ENCODE peak calls at places on chromosomes 6 and 20, in five cellular contexts. E is BE2C, I is PC-9, X is astrocyte, O is ovary. W is an unnamed sample.

GRCh38 chr6:104711371-104711770 is 148.3 kb downstream of the HACE1 start:
- DNase-seq in O (no peak), E (no peak), X (peak), I (no peak), W (no peak)

GRCh38 chr6:12288844-12289654 is 1.1 kb upstream of the EDN1 start:
- DNase-seq in O (no peak), E (peak), X (peak), I (peak), W (no peak)

GRCh38 chr6:34272022-34272926 is 23.5 kb upstream of the SMIM29 start:
- DNase-seq in X (no peak), O (no peak), E (no peak), I (no peak), W (no peak)

GRCh38 chr6:122400121-122400450 is 634 bp downstream of the HSF2 start:
- DNase-seq in O (no peak), I (no peak), X (peak), E (no peak), W (no peak)

GRCh38 chr6:151096255-151096612 is 143.5 kb upstream of the AKAP12 start:
- DNase-seq in O (no peak), I (no peak), X (no peak), E (no peak), W (no peak)

GRCh38 chr6:81751388-81752083 is 945 bp downstream of the TENT5A start:
- DNase-seq in I (no peak), X (peak), E (no peak), O (peak), W (no peak)

GRCh38 chr6:69337301-69337700 is 459.5 kb downstream of the LMBRD1 start:
- DNase-seq in O (no peak), E (peak), I (no peak), X (no peak), W (no peak)

GRCh38 chr6:142878407-142878806 is 66.6 kb downstream of the HIVEP2 start:
- DNase-seq in E (no peak), X (no peak), O (no peak), I (no peak), W (no peak)

GRCh38 chr6:2102966-2103365 is 142.4 kb downstream of the GMDS start:
- DNase-seq in E (no peak), X (no peak), I (no peak), O (no peak), W (no peak)

GRCh38 chr20:4227085-4227821 is 211.9 kb upstream of the RNF24 start:
- DNase-seq in E (no peak), X (peak), I (peak), O (no peak), W (no peak)

GRCh38 chr6:24723270-24723669 is 4.3 kb upstream of the C6orf62 start:
- DNase-seq in O (no peak), X (no peak), I (no peak), E (no peak), W (no peak)

GRCh38 chr6:70415247-70415646 is 1.9 kb downstream of the FAM135A start:
- DNase-seq in O (no peak), I (no peak), E (no peak), X (no peak), W (no peak)

GRCh38 chr6:37127961-37128862 is 41.7 kb upstream of the PIM1 start:
- DNase-seq in X (peak), E (no peak), I (peak), O (no peak), W (no peak)

GRCh38 chr20:1622450-1622849 is 2.6 kb upstream of the SIRPB1 start:
- DNase-seq in E (no peak), O (no peak), X (no peak), I (no peak), W (no peak)

GRCh38 chr20:2742934-2743559 is 50.5 kb downstream of the EBF4 start:
- DNase-seq in X (peak), E (peak), O (peak), I (no peak), W (no peak)

GRCh38 chr20:15673206-15673605 is 900.0 kb downstream of the KIF16B start:
- DNase-seq in I (peak), E (no peak), O (no peak), X (peak), W (no peak)

GRCh38 chr6:43359381-43359780 is 10.1 kb downstream of the ZNF318 start:
- DNase-seq in O (no peak), I (no peak), X (no peak), E (no peak), W (no peak)

GRCh38 chr6:143159001-143159400 is 98.3 kb downstream of the AIG1 start:
- DNase-seq in X (no peak), E (no peak), I (no peak), O (no peak), W (no peak)

GRCh38 chr6:35583893-35584688 is 71.4 kb upstream of the TULP1 start:
- DNase-seq in I (peak), E (peak), X (peak), O (peak), W (peak)

GRCh38 chr6:154448448-154449096 is 61.9 kb downstream of the CNKSR3 start:
- DNase-seq in X (peak), E (peak), O (no peak), I (no peak), W (no peak)

GRCh38 chr6:148611213-148611612 is 135.6 kb upstream of the UST start:
- DNase-seq in I (no peak), O (peak), E (no peak), X (peak), W (no peak)

GRCh38 chr20:25030649-25031026 is 27.3 kb downstream of the ACSS1 start:
- DNase-seq in I (no peak), O (no peak), X (no peak), E (no peak), W (no peak)

GRCh38 chr6:165846123-165846966 is 183.3 kb upstream of the PDE10A start:
- DNase-seq in I (no peak), X (no peak), E (no peak), O (no peak), W (no peak)

GRCh38 chr20:47304287-47304686 is 52.2 kb downstream of the ZMYND8 start:
- DNase-seq in O (no peak), X (peak), I (no peak), E (no peak), W (no peak)

GRCh38 chr20:1537731-1538058 is 19.8 kb downstream of the SIRPD start:
- DNase-seq in E (no peak), I (no peak), O (no peak), X (no peak), W (no peak)

GRCh38 chr20:62644044-62644795 is 1.9 kb downstream of the SLCO4A1 start:
- DNase-seq in E (no peak), O (no peak), X (no peak), I (peak), W (no peak)

GRCh38 chr20:62643521-62644043 is 1.3 kb downstream of the SLCO4A1 start:
- DNase-seq in E (no peak), X (peak), I (no peak), O (no peak), W (no peak)

GRCh38 chr20:62642666-62643520 is 590 bp downstream of the SLCO4A1 start:
- DNase-seq in O (no peak), E (peak), I (peak), X (peak), W (peak)

GRCh38 chr20:62640870-62641748 is 1.2 kb upstream of the SLCO4A1 start:
- DNase-seq in I (no peak), E (no peak), X (no peak), O (no peak), W (no peak)

GRCh38 chr20:62641749-62642665 is at the start of gene SLCO4A1:
- DNase-seq in O (no peak), E (peak), X (peak), I (peak), W (no peak)
- TF ChIP-seq CTCF in O (no peak), E (no peak), X (no peak), I (no peak), W (no peak)

GRCh38 chr6:657743-658142 is 843 bp upstream of the HUS1B start:
- DNase-seq in E (no peak), I (no peak), O (no peak), X (no peak), W (no peak)

GRCh38 chr6:658244-658643 is 1.3 kb upstream of the HUS1B start:
- DNase-seq in O (no peak), E (no peak), I (no peak), X (peak), W (no peak)

GRCh38 chr6:659179-659578 is 2.3 kb upstream of the HUS1B start:
- DNase-seq in I (no peak), X (no peak), E (no peak), O (no peak), W (no peak)

GRCh38 chr6:656460-657252 is at the start of gene HUS1B:
- DNase-seq in X (no peak), O (no peak), I (no peak), E (no peak), W (no peak)

DNA sequence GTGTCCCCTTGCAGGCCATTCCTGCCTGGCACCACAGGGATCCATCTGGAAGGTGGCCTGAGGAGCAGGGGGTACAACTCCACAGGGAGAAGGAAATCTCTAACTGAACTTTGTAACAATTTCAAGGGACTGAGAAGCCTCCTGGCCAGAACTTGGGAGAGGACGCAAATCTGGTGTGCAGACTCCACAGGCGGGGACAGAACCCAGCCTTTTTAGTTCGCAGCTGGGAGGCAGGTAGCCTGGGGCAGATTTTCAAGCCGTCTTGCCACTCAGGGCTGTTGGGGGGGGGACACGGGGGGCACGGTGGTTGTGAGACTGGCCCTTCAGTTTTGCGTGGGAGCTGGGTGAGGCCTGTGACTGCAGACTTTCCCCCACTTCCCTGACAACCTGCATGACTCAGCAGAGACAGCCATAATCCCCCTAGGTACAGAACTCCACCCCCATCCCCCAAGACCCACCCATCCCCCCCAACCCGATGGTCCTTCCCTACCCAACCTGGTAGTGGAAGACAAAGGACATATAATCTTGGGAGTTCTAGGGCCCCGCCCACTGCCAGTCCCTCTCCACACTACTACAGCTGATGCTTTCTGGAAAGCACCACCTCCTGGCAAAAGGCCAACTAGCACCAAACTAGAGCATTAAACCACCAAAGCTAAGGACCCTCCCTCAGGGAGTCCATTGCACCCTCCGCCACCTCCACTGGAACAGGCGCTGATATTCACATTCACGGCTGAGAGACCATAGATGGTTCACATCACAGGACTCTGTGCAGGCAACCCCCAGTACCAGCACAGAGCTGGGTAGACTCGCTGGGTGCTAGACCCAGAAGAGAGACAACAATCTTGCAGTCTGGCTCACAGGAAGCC is 3.0 kb upstream of the HUS1B start:
- DNase-seq in X (no peak), E (peak), O (no peak), I (no peak), W (no peak)
- TF ChIP-seq CTCF in X (no peak), E (no peak), O (no peak), I (no peak), W (no peak)

GRCh38 chr6:135938588-135939215 is 87.2 kb downstream of the PDE7B start:
- DNase-seq in E (no peak), I (no peak), O (no peak), X (peak), W (no peak)
- TF ChIP-seq CTCF in E (peak), I (peak), O (peak), X (peak), W (no peak)

GRCh38 chr6:41843178-41843577 is 52.0 kb downstream of the USP49 start:
- DNase-seq in I (no peak), O (no peak), X (no peak), E (no peak), W (no peak)
- TF ChIP-seq CTCF in I (no peak), O (no peak), X (no peak), E (no peak), W (no peak)

GRCh38 chr6:44456966-44457292 is 69.4 kb downstream of the CDC5L start:
- DNase-seq in E (no peak), I (no peak), X (no peak), O (no peak), W (no peak)

GRCh38 chr6:44458551-44458950 is 71.0 kb downstream of the CDC5L start:
- DNase-seq in O (no peak), X (no peak), E (no peak), I (no peak), W (no peak)

GRCh38 chr6:44454198-44454597 is 66.7 kb downstream of the CDC5L start:
- DNase-seq in E (no peak), X (no peak), O (no peak), I (no peak), W (no peak)

GRCh38 chr6:44456070-44456965 is 68.8 kb downstream of the CDC5L start:
- DNase-seq in X (peak), I (no peak), E (peak), O (no peak), W (no peak)

DNA sequence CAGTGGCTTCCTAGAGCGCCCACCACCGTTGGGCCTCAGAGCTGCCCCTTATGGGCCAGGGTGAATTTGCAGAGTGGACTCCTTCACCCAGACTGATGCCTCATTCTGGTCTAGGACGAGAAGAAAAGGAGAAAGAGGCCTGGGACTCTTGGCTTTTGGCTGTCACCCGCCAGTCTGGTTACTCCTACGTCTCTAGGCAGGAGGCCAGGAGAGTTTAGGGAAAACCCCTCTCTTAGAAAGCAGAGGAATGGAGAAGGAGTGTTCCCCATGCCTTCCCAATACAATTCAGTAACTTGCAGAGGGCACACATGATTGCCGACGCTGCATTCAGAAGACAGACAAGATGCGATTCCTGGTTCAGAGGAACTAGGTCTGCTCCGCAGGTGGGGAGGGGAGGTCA is 70.1 kb downstream of the CDC5L start:
- DNase-seq in O (no peak), E (no peak), I (no peak), X (no peak), W (no peak)
- TF ChIP-seq CTCF in O (no peak), E (no peak), I (no peak), X (no peak), W (no peak)

DNA sequence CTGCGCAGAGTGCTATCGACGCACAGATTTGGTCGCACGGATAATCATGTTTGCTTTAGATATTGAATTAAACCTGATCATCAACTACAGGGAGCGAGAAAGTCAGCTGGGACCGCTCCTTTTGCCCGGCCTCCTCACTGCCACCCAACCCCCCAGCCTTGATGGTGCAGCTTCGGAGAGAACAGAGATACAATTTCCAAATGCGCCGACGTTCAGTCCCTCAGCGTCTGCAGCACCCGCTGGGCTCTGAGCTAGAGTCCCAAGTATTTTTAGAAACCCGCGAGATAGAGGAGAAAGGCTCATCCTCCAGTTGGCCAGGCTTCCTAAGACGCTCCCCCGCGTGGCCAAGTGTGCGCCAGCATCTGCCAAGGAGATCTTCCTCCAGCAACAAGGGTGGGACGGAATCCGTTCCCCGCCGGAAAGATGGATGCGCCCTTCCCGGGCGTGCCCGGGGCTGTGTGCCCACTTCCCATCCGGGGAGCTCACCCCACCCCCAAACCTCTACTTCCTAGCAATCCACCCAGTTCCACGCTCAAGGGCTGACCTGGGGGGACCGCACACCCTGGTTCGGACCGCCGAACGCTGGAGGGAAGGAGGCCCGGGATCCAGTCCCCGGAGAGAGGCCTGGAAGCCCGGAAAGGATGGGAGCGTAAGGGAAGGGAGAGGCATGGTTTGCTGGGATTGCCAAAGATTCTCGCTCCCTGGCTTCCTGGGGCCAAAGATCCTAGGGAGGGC is 4.1 kb downstream of the NKX2-2 start:
- DNase-seq in O (no peak), I (no peak), X (peak), E (no peak), W (no peak)
- TF ChIP-seq CTCF in O (no peak), I (no peak), X (no peak), E (no peak), W (no peak)

GRCh38 chr6:125471703-125472102 is 169.9 kb upstream of the HDDC2 start:
- DNase-seq in X (no peak), I (no peak), O (no peak), E (no peak), W (no peak)
- TF ChIP-seq CTCF in X (no peak), I (no peak), O (no peak), E (no peak), W (no peak)

GRCh38 chr6:7959453-7959852 is 48.9 kb upstream of the TXNDC5 start:
- DNase-seq in E (no peak), I (no peak), O (no peak), X (no peak), W (no peak)
- TF ChIP-seq CTCF in E (no peak), I (no peak), O (no peak), X (no peak), W (no peak)

W was measured in mesothelial cell of epicardium.